ENCODE peak calls at places on chromosome 6, in six cellular contexts. One of them, this sample, is unnamed.

GRCh38 chr6:107443066-107443903 is 16.1 kb downstream of the PDSS2 start:
- DNase-seq in activated naive CD8-positive, alpha-beta T cell treated with anti-CD3 and anti-CD28 coated beads, Interleukin-2, amount 50 U/mL, for 16 hours: no peak
- DNase-seq in right cardiac atrium: no peak
- DNase-seq in LoVo: no peak
- DNase-seq in caudate nucleus: no peak
- DNase-seq in GM20000: no peak
- DNase-seq in this sample: no peak

GRCh38 chr6:72048080-72048479 is 161.7 kb downstream of the RIMS1 start:
- DNase-seq in activated naive CD8-positive, alpha-beta T cell treated with anti-CD3 and anti-CD28 coated beads, Interleukin-2, amount 50 U/mL, for 16 hours: no peak
- DNase-seq in GM20000: no peak
- DNase-seq in right cardiac atrium: no peak
- DNase-seq in LoVo: no peak
- DNase-seq in caudate nucleus: no peak
- DNase-seq in this sample: no peak

GRCh38 chr6:74578339-74578738 is 627.5 kb downstream of the COL12A1 start:
- DNase-seq in right cardiac atrium: no peak
- DNase-seq in GM20000: no peak
- DNase-seq in caudate nucleus: no peak
- DNase-seq in LoVo: no peak
- DNase-seq in activated naive CD8-positive, alpha-beta T cell treated with anti-CD3 and anti-CD28 coated beads, Interleukin-2, amount 50 U/mL, for 16 hours: no peak
- DNase-seq in this sample: no peak

GRCh38 chr6:108174371-108175175 is 8.8 kb downstream of the NR2E1 start:
- DNase-seq in right cardiac atrium: no peak
- DNase-seq in GM20000: peak
- DNase-seq in LoVo: no peak
- DNase-seq in caudate nucleus: no peak
- DNase-seq in activated naive CD8-positive, alpha-beta T cell treated with anti-CD3 and anti-CD28 coated beads, Interleukin-2, amount 50 U/mL, for 16 hours: no peak
- DNase-seq in this sample: peak

GRCh38 chr6:80094017-80094416 is 12.5 kb upstream of the BCKDHB start:
- DNase-seq in LoVo: peak
- DNase-seq in GM20000: peak
- DNase-seq in right cardiac atrium: no peak
- DNase-seq in caudate nucleus: no peak
- DNase-seq in activated naive CD8-positive, alpha-beta T cell treated with anti-CD3 and anti-CD28 coated beads, Interleukin-2, amount 50 U/mL, for 16 hours: no peak
- DNase-seq in this sample: no peak

GRCh38 chr6:161379828-161380598 is 106.2 kb upstream of the AGPAT4 start:
- DNase-seq in GM20000: no peak
- DNase-seq in caudate nucleus: no peak
- DNase-seq in LoVo: no peak
- DNase-seq in activated naive CD8-positive, alpha-beta T cell treated with anti-CD3 and anti-CD28 coated beads, Interleukin-2, amount 50 U/mL, for 16 hours: no peak
- DNase-seq in right cardiac atrium: no peak
- DNase-seq in this sample: no peak

GRCh38 chr6:156752666-156753301 is 24.4 kb upstream of the ARID1B start:
- DNase-seq in activated naive CD8-positive, alpha-beta T cell treated with anti-CD3 and anti-CD28 coated beads, Interleukin-2, amount 50 U/mL, for 16 hours: no peak
- DNase-seq in GM20000: peak
- DNase-seq in right cardiac atrium: no peak
- DNase-seq in LoVo: no peak
- DNase-seq in caudate nucleus: no peak
- DNase-seq in this sample: peak

GRCh38 chr6:163999475-164000125 is 585.1 kb downstream of the QKI start:
- DNase-seq in right cardiac atrium: no peak
- DNase-seq in LoVo: no peak
- DNase-seq in GM20000: no peak
- DNase-seq in caudate nucleus: no peak
- DNase-seq in activated naive CD8-positive, alpha-beta T cell treated with anti-CD3 and anti-CD28 coated beads, Interleukin-2, amount 50 U/mL, for 16 hours: no peak
- DNase-seq in this sample: no peak